ENCODE peak calls at places on chromosome X, in nine cellular contexts. R is heart right ventricle; C is Ammon's horn; I is endothelial cell; D is HFFc6; H is activated T-cell treated with anti-CD3 and anti-CD28 coated beads, Interleukin-2, amount 50 U/mL, for 72 hours; K is GM10248; E is GM13977; X is stimulated activated naive CD8-positive, alpha-beta T cell treated with anti-CD3 and anti-CD28 coated beads, Interleukin-15, Interleukin-2, amounts not matched to agents 100 U/mL and 50 U/mL, for 24 hours. Q is an unnamed sample.

GRCh38 chrX:10450229-10450958 is 170.0 kb downstream of the MID1 start:
- DNase-seq in R (no peak), C (no peak), I (no peak), D (peak), H (no peak), K (no peak), E (no peak), X (no peak), Q (no peak)

GRCh38 chrX:13177921-13178320 is 133.5 kb upstream of the FAM9C start:
- DNase-seq in R (no peak), C (no peak), I (no peak), D (no peak), H (no peak), K (no peak), E (no peak), X (no peak), Q (no peak)

GRCh38 chrX:130799393-130799792 is 103.6 kb downstream of the ENOX2 start:
- DNase-seq in R (no peak), C (no peak), I (no peak), D (peak), H (no peak), K (no peak), E (no peak), X (no peak), Q (no peak)

GRCh38 chrX:37350034-37350365 is 836 bp downstream of the PRRG1 start:
- DNase-seq in R (no peak), C (no peak), I (no peak), D (no peak), H (no peak), K (no peak), E (no peak), X (no peak), Q (no peak)

GRCh38 chrX:103847174-103847870 is 15.3 kb upstream of the RAB9B start:
- DNase-seq in R (no peak), C (no peak), I (no peak), D (peak), H (no peak), K (no peak), E (no peak), X (no peak), Q (no peak)

GRCh38 chrX:37701588-37701987 is 16.0 kb downstream of the XK start:
- DNase-seq in R (no peak), C (no peak), I (no peak), D (no peak), H (no peak), K (no peak), E (no peak), X (no peak), Q (no peak)

GRCh38 chrX:77622672-77623071 is 163.3 kb downstream of the ATRX start:
- DNase-seq in R (no peak), C (no peak), I (no peak), D (no peak), H (no peak), K (no peak), E (no peak), X (no peak), Q (no peak)

GRCh38 chrX:52015794-52016193 is 53.2 kb downstream of the MAGED4B start:
- DNase-seq in R (no peak), C (no peak), I (no peak), D (no peak), H (no peak), K (no peak), E (no peak), X (no peak), Q (no peak)

GRCh38 chrX:15877380-15877779 is 22.8 kb upstream of the AP1S2 start:
- DNase-seq in R (no peak), C (no peak), I (no peak), D (no peak), H (no peak), K (no peak), E (no peak), X (no peak), Q (no peak)

Q was measured in glutamatergic neuron.